ENCODE peak calls at places on chromosome 7, in five cellular contexts. L is neural progenitor cell, Q is HCT116, T is PC-3, F is OCI-LY7. V is an unnamed sample.

GRCh38 chr7:150357277-150357676 is 11.3 kb upstream of the REPIN1 start:
- DNase-seq in F (no peak), T (no peak), L (peak), Q (no peak), V (no peak)

GRCh38 chr7:143258830-143259229 is 4.4 kb upstream of the GSTK1 start:
- DNase-seq in F (no peak), Q (no peak), L (no peak), T (no peak), V (no peak)

GRCh38 chr7:157828881-157829280 is 492.1 kb downstream of the DNAJB6 start:
- DNase-seq in T (no peak), F (no peak), L (no peak), Q (no peak), V (no peak)

GRCh38 chr7:149229526-149229925 is 9.9 kb upstream of the ZNF212 start:
- DNase-seq in F (no peak), T (no peak), L (peak), Q (no peak), V (no peak)

GRCh38 chr7:107394301-107394700 is 75.6 kb upstream of the GPR22 start:
- DNase-seq in Q (no peak), F (no peak), L (no peak), T (no peak), V (no peak)

GRCh38 chr7:103914147-103914899 is 75.1 kb downstream of the RELN start:
- DNase-seq in T (no peak), Q (no peak), L (no peak), F (no peak), V (peak)

GRCh38 chr7:104998040-104998752 is 15.8 kb upstream of the KMT2E start:
- DNase-seq in F (no peak), T (no peak), L (no peak), Q (no peak), V (no peak)

GRCh38 chr7:148622887-148623585 is 32.5 kb downstream of the C7orf33 start:
- DNase-seq in T (no peak), L (peak), F (no peak), Q (no peak), V (no peak)

GRCh38 chr7:98618786-98619185 is 1.7 kb downstream of the NPTX2 start:
- DNase-seq in F (no peak), T (no peak), L (no peak), Q (no peak), V (no peak)

GRCh38 chr7:78476851-78477405 is 678.4 kb downstream of the PHTF2 start:
- DNase-seq in T (no peak), Q (no peak), L (no peak), F (no peak), V (no peak)

GRCh38 chr7:55053651-55054226 is 34.9 kb downstream of the EGFR start:
- DNase-seq in F (no peak), T (peak), L (no peak), Q (no peak), V (no peak)

GRCh38 chr7:112744818-112745217 is 45.4 kb downstream of the TMEM168 start:
- DNase-seq in Q (no peak), L (no peak), F (no peak), T (no peak), V (no peak)

GRCh38 chr7:30880090-30880704 is 31.5 kb upstream of the AQP1 start:
- DNase-seq in F (no peak), T (no peak), L (no peak), Q (no peak), V (no peak)

GRCh38 chr7:24812313-24812945 is 55.2 kb upstream of the GSDME start:
- DNase-seq in Q (no peak), L (peak), F (peak), T (peak), V (peak)

GRCh38 chr7:131224996-131225395 is 102.7 kb upstream of the MKLN1 start:
- DNase-seq in T (no peak), F (no peak), Q (no peak), L (no peak), V (no peak)

GRCh38 chr7:131226116-131226562 is 101.5 kb upstream of the MKLN1 start:
- DNase-seq in Q (no peak), L (no peak), F (no peak), T (no peak), V (peak)

GRCh38 chr7:131222171-131222570 is 105.5 kb upstream of the MKLN1 start:
- DNase-seq in F (peak), Q (no peak), L (no peak), T (no peak), V (no peak)

GRCh38 chr7:131223151-131223550 is 104.5 kb upstream of the MKLN1 start:
- DNase-seq in F (no peak), L (no peak), T (no peak), Q (no peak), V (no peak)

GRCh38 chr7:131225619-131226101 is 102.0 kb upstream of the MKLN1 start:
- DNase-seq in T (no peak), F (no peak), Q (no peak), L (no peak), V (peak)
- TF ChIP-seq EZH2phosphoT487 in T (no peak), F (no peak), Q (no peak), L (no peak), V (no peak)

GRCh38 chr7:80133361-80134104 is 1.1 kb upstream of the GNAI1 start:
- DNase-seq in Q (no peak), F (no peak), T (peak), L (peak), V (peak)

GRCh38 chr7:80131675-80132435 is 2.8 kb upstream of the GNAI1 start:
- DNase-seq in Q (no peak), L (no peak), T (no peak), F (no peak), V (no peak)

GRCh38 chr7:80135306-80136104 is 874 bp downstream of the GNAI1 start:
- DNase-seq in F (no peak), L (peak), Q (no peak), T (peak), V (peak)

GRCh38 chr7:80134536-80135305 is at the start of gene GNAI1:
- DNase-seq in L (peak), T (peak), F (no peak), Q (peak), V (peak)

GRCh38 chr7:80134105-80134535 is 511 bp upstream of the GNAI1 start:
- DNase-seq in T (no peak), Q (no peak), F (no peak), L (no peak), V (no peak)
- TF ChIP-seq EZH2phosphoT487 in T (no peak), Q (no peak), F (no peak), L (no peak), V (no peak)

GRCh38 chr7:26100940-26101339 is 51.1 kb upstream of the NFE2L3 start:
- DNase-seq in L (peak), T (no peak), F (peak), Q (no peak), V (no peak)

GRCh38 chr7:26097837-26098668 is 53.9 kb upstream of the NFE2L3 start:
- DNase-seq in F (peak), T (peak), Q (no peak), L (no peak), V (no peak)

GRCh38 chr7:26102176-26102575 is 49.8 kb upstream of the NFE2L3 start:
- DNase-seq in Q (no peak), F (no peak), T (peak), L (peak), V (no peak)

GRCh38 chr7:26103541-26104070 is 48.4 kb upstream of the NFE2L3 start:
- DNase-seq in L (peak), T (no peak), Q (no peak), F (no peak), V (no peak)

GRCh38 chr7:26101471-26102151 is 50.4 kb upstream of the NFE2L3 start:
- DNase-seq in F (peak), T (no peak), L (peak), Q (no peak), V (no peak)
- TF ChIP-seq EZH2phosphoT487 in F (no peak), T (no peak), L (peak), Q (no peak), V (no peak)

GRCh38 chr7:115094163-115094562 is 172.3 kb downstream of the MDFIC start:
- DNase-seq in Q (no peak), L (no peak), T (peak), F (no peak), V (no peak)
- TF ChIP-seq EZH2phosphoT487 in Q (no peak), L (no peak), T (no peak), F (no peak), V (no peak)